ENCODE peak calls at places on chromosome 10, in eight cellular contexts. W is HFF-Myc, L is psoas muscle, B is lower lobe of right lung, V is astrocyte of the cerebellum, Z is cardiac fibroblast, A is K562, Y is GM12878. U is an unnamed sample.

GRCh38 chr10:116972136-116972535 is 32.9 kb downstream of the SHTN1 start:
- DNase-seq in W (no peak), L (no peak), B (no peak), V (no peak), Z (no peak), A (no peak), Y (no peak), U (no peak)

GRCh38 chr10:124742418-124743187 is 1.6 kb downstream of the FAM53B start:
- DNase-seq in W (no peak), L (peak), B (no peak), V (no peak), Z (peak), A (peak), Y (no peak), U (peak)

GRCh38 chr10:22334414-22335203 is 10.7 kb upstream of the SPAG6 start:
- DNase-seq in W (no peak), L (peak), B (no peak), V (no peak), Z (no peak), A (no peak), Y (no peak), U (no peak)

GRCh38 chr10:787933-788651 is 98.6 kb upstream of the DIP2C start:
- DNase-seq in W (no peak), L (no peak), B (no peak), V (peak), Z (peak), A (peak), Y (no peak), U (peak)

GRCh38 chr10:114374141-114374791 is 30.0 kb downstream of the AFAP1L2 start:
- DNase-seq in W (no peak), L (peak), B (no peak), V (peak), Z (no peak), A (no peak), Y (no peak), U (peak)

GRCh38 chr10:58734116-58734515 is 221.4 kb downstream of the BICC1 start:
- DNase-seq in W (no peak), L (no peak), B (no peak), V (peak), Z (no peak), A (no peak), Y (no peak), U (no peak)

GRCh38 chr10:121927361-121927840 is 430 bp downstream of the ATE1 start:
- DNase-seq in W (no peak), L (peak), B (peak), V (no peak), Z (no peak), A (peak), Y (no peak), U (no peak)

GRCh38 chr10:26323219-26323618 is 106.6 kb downstream of the GAD2 start:
- DNase-seq in W (no peak), L (no peak), B (no peak), V (no peak), Z (no peak), A (no peak), Y (no peak), U (no peak)

GRCh38 chr10:30353851-30354250 is 4.8 kb upstream of the MTPAP start:
- DNase-seq in W (no peak), L (no peak), B (no peak), V (no peak), Z (peak), A (no peak), Y (no peak), U (peak)

GRCh38 chr10:930415-931325 is 835 bp downstream of the LARP4B start:
- DNase-seq in W (no peak), L (peak), B (peak), V (no peak), Z (peak), A (peak), Y (no peak), U (peak)

GRCh38 chr10:30600005-30600404 is 29.5 kb downstream of the LYZL2 start:
- DNase-seq in W (no peak), L (no peak), B (no peak), V (no peak), Z (no peak), A (no peak), Y (no peak), U (no peak)

GRCh38 chr10:29692121-29692539 is 57.4 kb upstream of the SVIL start:
- DNase-seq in W (no peak), L (no peak), B (no peak), V (no peak), Z (no peak), A (no peak), Y (no peak), U (no peak)

GRCh38 chr10:54985732-54986131 is 184.7 kb upstream of the PCDH15 start:
- DNase-seq in W (no peak), L (no peak), B (no peak), V (no peak), Z (peak), A (no peak), Y (no peak), U (peak)

GRCh38 chr10:104648421-104648820 is 7.3 kb downstream of the SORCS3 start:
- DNase-seq in W (no peak), L (no peak), B (no peak), V (no peak), Z (no peak), A (no peak), Y (no peak), U (no peak)

GRCh38 chr10:132492323-132493035 is 45.1 kb upstream of the INPP5A start:
- DNase-seq in W (no peak), L (peak), B (peak), V (no peak), Z (no peak), A (no peak), Y (no peak), U (peak)

GRCh38 chr10:8418631-8419030 is 364.1 kb downstream of the GATA3 start:
- DNase-seq in W (no peak), L (no peak), B (no peak), V (peak), Z (peak), A (no peak), Y (no peak), U (no peak)

GRCh38 chr10:101529720-101530553 is 58.1 kb downstream of the POLL start:
- DNase-seq in W (no peak), L (no peak), B (no peak), V (no peak), Z (no peak), A (no peak), Y (no peak), U (no peak)

GRCh38 chr10:132631348-132631735 is 93.8 kb downstream of the INPP5A start:
- DNase-seq in W (no peak), L (peak), B (peak), V (no peak), Z (peak), A (no peak), Y (no peak), U (peak)

GRCh38 chr10:111511751-111512150 is 434.9 kb downstream of the ADRA2A start:
- DNase-seq in W (no peak), L (no peak), B (no peak), V (no peak), Z (no peak), A (no peak), Y (no peak), U (no peak)

GRCh38 chr10:15585303-15585715 is 134.4 kb downstream of the ITGA8 start:
- DNase-seq in W (peak), L (peak), B (peak), V (no peak), Z (peak), A (peak), Y (no peak), U (peak)

GRCh38 chr10:98030093-98030821 is at the start of gene CRTAC1:
- DNase-seq in W (no peak), L (peak), B (peak), V (no peak), Z (no peak), A (no peak), Y (no peak), U (peak)

GRCh38 chr10:35216303-35216905 is 89.8 kb downstream of the CREM start:
- DNase-seq in W (no peak), L (peak), B (peak), V (no peak), Z (peak), A (no peak), Y (no peak), U (no peak)

GRCh38 chr10:126376956-126377355 is 11.3 kb downstream of the ADAM12 start:
- DNase-seq in W (no peak), L (no peak), B (no peak), V (no peak), Z (peak), A (no peak), Y (no peak), U (no peak)

GRCh38 chr10:88019753-88020152 is 156.3 kb downstream of the PTEN start:
- DNase-seq in W (no peak), L (no peak), B (no peak), V (no peak), Z (peak), A (no peak), Y (no peak), U (no peak)

GRCh38 chr10:73889014-73889413 is 14.7 kb upstream of the CAMK2G start:
- DNase-seq in W (no peak), L (peak), B (peak), V (no peak), Z (peak), A (no peak), Y (no peak), U (peak)

GRCh38 chr10:116255931-116256748 is 16.9 kb downstream of the GFRA1 start:
- DNase-seq in W (no peak), L (no peak), B (no peak), V (peak), Z (no peak), A (no peak), Y (no peak), U (no peak)

GRCh38 chr10:122126763-122127659 is 138.0 kb downstream of the TACC2 start:
- DNase-seq in W (peak), L (no peak), B (no peak), V (peak), Z (peak), A (no peak), Y (no peak), U (peak)

GRCh38 chr10:131427901-131428300 is 116.4 kb upstream of the TCERG1L start:
- DNase-seq in W (no peak), L (no peak), B (no peak), V (no peak), Z (no peak), A (no peak), Y (no peak), U (no peak)

GRCh38 chr10:33042565-33042964 is 84.5 kb upstream of the ITGB1 start:
- DNase-seq in W (no peak), L (no peak), B (no peak), V (no peak), Z (no peak), A (no peak), Y (no peak), U (no peak)

GRCh38 chr10:33052476-33052875 is 94.4 kb upstream of the ITGB1 start:
- DNase-seq in W (no peak), L (no peak), B (no peak), V (no peak), Z (no peak), A (no peak), Y (no peak), U (no peak)

GRCh38 chr10:33046792-33047191 is 88.8 kb upstream of the ITGB1 start:
- DNase-seq in W (no peak), L (no peak), B (no peak), V (no peak), Z (no peak), A (no peak), Y (no peak), U (no peak)

GRCh38 chr10:33048223-33048622 is 90.2 kb upstream of the ITGB1 start:
- DNase-seq in W (no peak), L (no peak), B (no peak), V (no peak), Z (no peak), A (no peak), Y (no peak), U (no peak)

DNA sequence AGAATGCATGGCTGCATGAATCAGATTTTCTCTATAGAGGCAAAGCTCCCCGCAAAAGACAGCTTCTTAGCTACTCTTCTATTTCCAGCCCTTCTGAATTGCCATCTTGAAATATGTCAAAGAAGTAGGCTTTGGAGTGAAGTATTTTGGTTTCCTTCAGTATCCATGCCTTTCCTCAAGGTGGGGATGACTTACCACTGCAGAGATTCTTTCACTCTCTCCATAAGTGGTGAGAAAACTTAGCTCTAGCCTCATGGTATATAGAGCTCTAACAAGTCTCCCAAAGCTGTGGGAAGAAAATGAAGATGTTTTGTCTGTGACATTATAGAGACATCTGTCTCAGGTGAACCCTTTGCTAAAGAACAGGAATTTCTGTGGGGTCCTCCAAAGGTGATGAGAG is 89.6 kb upstream of the ITGB1 start:
- DNase-seq in W (no peak), L (no peak), B (no peak), V (no peak), Z (no peak), A (no peak), Y (no peak), U (no peak)
- TF ChIP-seq CTCF in W (no peak), L (no peak), B (no peak), V (no peak), Z (no peak), A (no peak), Y (no peak), U (peak)

DNA sequence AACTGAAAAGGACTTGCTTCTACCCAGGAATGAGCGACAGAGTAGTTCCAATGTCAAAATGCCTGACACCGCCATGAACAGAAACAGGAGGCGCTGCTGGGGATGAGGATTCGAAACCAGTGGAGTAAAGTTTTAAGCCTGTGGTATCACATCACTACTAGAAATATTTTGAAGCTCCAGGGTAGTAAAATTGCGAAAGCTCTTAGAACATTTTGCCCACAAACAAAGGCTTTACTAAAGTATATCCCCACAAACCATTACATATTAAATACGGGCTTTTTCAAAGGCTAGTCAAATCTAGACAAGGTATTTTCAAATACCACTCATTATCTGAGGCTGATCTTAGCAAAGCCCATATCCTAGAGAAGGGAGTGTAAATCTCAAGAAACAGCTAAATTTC is 2.4 kb downstream of the PRDX3 start:
- DNase-seq in W (no peak), L (no peak), B (no peak), V (no peak), Z (no peak), A (no peak), Y (no peak), U (peak)
- H3K4me3 ChIP-seq in W (no peak), L (no peak), B (no peak), V (no peak), Z (no peak), A (no peak), Y (no peak), U (peak)

GRCh38 chr10:17178006-17178405 is 23.5 kb downstream of the TRDMT1 start:
- DNase-seq in W (no peak), L (no peak), B (no peak), V (no peak), Z (no peak), A (no peak), Y (no peak), U (no peak)
- TF ChIP-seq CTCF in W (no peak), L (no peak), B (no peak), V (no peak), Z (no peak), A (no peak), Y (no peak), U (no peak)

GRCh38 chr10:70481831-70482530 is 3.4 kb downstream of the PALD1 start:
- DNase-seq in W (no peak), L (peak), B (no peak), V (no peak), Z (no peak), A (no peak), Y (no peak), U (peak)
- H3K4me3 ChIP-seq in W (no peak), L (no peak), B (peak), V (no peak), Z (no peak), A (no peak), Y (no peak), U (no peak)

GRCh38 chr10:84039957-84040356 is 99.4 kb upstream of the GHITM start:
- DNase-seq in W (no peak), L (no peak), B (no peak), V (no peak), Z (no peak), A (no peak), Y (no peak), U (no peak)
- TF ChIP-seq CTCF in W (no peak), L (no peak), B (no peak), V (no peak), Z (no peak), A (no peak), Y (no peak), U (no peak)

GRCh38 chr10:11023554-11023953 is 5.9 kb downstream of the CELF2 start:
- DNase-seq in W (no peak), L (no peak), B (no peak), V (no peak), Z (no peak), A (no peak), Y (no peak), U (no peak)

GRCh38 chr10:11026761-11027160 is 9.1 kb downstream of the CELF2 start:
- DNase-seq in W (no peak), L (no peak), B (no peak), V (no peak), Z (no peak), A (no peak), Y (no peak), U (no peak)

GRCh38 chr10:11024596-11024995 is 6.9 kb downstream of the CELF2 start:
- DNase-seq in W (no peak), L (no peak), B (no peak), V (no peak), Z (peak), A (no peak), Y (no peak), U (peak)

GRCh38 chr10:11023009-11023408 is 5.3 kb downstream of the CELF2 start:
- DNase-seq in W (no peak), L (no peak), B (no peak), V (no peak), Z (no peak), A (no peak), Y (peak), U (no peak)

DNA sequence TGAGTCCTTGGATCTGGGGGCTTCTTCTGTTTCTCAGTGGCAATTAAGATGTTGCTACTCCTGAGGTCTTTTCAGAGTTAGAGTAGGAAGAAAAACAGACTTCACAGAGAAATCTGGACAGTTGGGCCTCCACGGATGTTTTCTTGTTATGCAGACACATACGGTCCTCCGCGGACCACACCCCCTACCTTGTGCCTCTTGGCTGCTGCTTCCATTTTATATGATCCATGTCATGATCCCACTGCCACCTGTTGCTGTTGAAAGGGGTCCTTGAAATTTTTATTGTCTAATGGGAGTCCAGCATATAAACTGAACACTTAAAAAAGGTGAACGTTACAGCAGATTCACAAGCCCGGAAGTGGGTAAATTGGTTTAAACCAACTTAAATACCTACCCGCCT is 8.3 kb downstream of the CELF2 start:
- DNase-seq in W (no peak), L (no peak), B (no peak), V (no peak), Z (no peak), A (no peak), Y (no peak), U (no peak)
- H3K4me3 ChIP-seq in W (no peak), L (no peak), B (no peak), V (no peak), Z (no peak), A (no peak), Y (no peak), U (no peak)

DNA sequence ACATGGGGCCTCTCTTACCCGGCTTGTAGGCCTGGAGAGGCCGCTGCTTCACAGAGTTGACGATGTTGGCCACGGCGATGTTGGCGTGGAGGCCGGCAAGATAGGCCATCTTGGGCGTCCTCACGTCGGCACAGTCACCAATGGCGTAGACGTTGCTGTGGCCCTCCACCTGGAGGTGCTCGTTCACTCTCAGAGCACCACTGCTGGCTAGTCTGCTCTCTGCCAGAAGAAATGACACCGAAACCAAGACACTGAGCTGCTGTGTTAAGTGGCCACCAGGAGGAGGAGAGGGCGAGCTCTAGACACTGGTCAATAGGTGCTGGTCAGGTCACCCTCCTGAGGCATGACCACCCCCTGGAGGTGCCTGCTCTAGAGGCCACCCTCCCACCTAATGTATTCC is 17.7 kb downstream of the AIFM2 start:
- DNase-seq in W (no peak), L (no peak), B (no peak), V (no peak), Z (no peak), A (peak), Y (no peak), U (no peak)
- TF ChIP-seq CTCF in W (no peak), L (no peak), B (no peak), V (no peak), Z (no peak), A (peak), Y (no peak), U (no peak)

GRCh38 chr10:89330537-89330936 is 2.7 kb downstream of the IFIT3 start:
- DNase-seq in W (no peak), L (no peak), B (no peak), V (no peak), Z (no peak), A (no peak), Y (no peak), U (no peak)

GRCh38 chr10:89332092-89332633 is 4.4 kb downstream of the IFIT3 start:
- DNase-seq in W (peak), L (no peak), B (no peak), V (peak), Z (peak), A (no peak), Y (peak), U (peak)

GRCh38 chr10:89332718-89333281 is 5.0 kb downstream of the IFIT3 start:
- DNase-seq in W (no peak), L (no peak), B (no peak), V (no peak), Z (no peak), A (no peak), Y (peak), U (peak)

GRCh38 chr10:89327803-89328441 is at the start of gene IFIT3:
- DNase-seq in W (peak), L (peak), B (peak), V (peak), Z (peak), A (peak), Y (peak), U (peak)
- H3K4me3 ChIP-seq in W (peak), L (peak), B (peak), V (peak), Z (peak), A (peak), Y (peak), U (peak)

U was measured in fibroblast of villous mesenchyme.